ENCODE peak calls at places on chromosome 14, in six cellular contexts. S is SK-N-SH, R is A549, B is Panc1, V is HCT116, M is K562. A is an unnamed sample.

GRCh38 chr14:22131749-22132476 is 457.1 kb downstream of the DAD1 start:
- DNase-seq in R (peak), M (peak), V (no peak), B (no peak), S (no peak), A (no peak)

GRCh38 chr14:68938515-68939423 is 40.3 kb downstream of the ACTN1 start:
- DNase-seq in S (peak), V (no peak), M (no peak), R (peak), B (no peak), A (no peak)

GRCh38 chr14:80491131-80491530 is 279.8 kb upstream of the DIO2 start:
- DNase-seq in R (no peak), M (no peak), V (no peak), B (no peak), S (no peak), A (no peak)

GRCh38 chr14:103546651-103547454 is 15.6 kb downstream of the BAG5 start:
- DNase-seq in B (no peak), V (peak), R (peak), S (peak), M (peak), A (peak)

GRCh38 chr14:80586116-80586515 is 355.4 kb downstream of the CEP128 start:
- DNase-seq in S (no peak), M (no peak), V (no peak), R (no peak), B (no peak), A (no peak)

GRCh38 chr14:65002586-65003210 is 16.0 kb downstream of the FNTB start:
- DNase-seq in R (no peak), V (no peak), B (no peak), M (no peak), S (no peak), A (no peak)

GRCh38 chr14:103384450-103385152 is 614 bp upstream of the MARK3 start:
- DNase-seq in R (no peak), B (no peak), V (no peak), S (no peak), M (no peak), A (no peak)

GRCh38 chr14:32724864-32725550 is 213.7 kb upstream of the NPAS3 start:
- DNase-seq in V (no peak), B (no peak), M (no peak), R (no peak), S (no peak), A (no peak)

GRCh38 chr14:75452900-75453816 is 25.3 kb downstream of the JDP2 start:
- DNase-seq in V (no peak), S (peak), B (no peak), R (peak), M (no peak), A (no peak)

GRCh38 chr14:32300146-32300545 is 29.0 kb upstream of the AKAP6 start:
- DNase-seq in B (no peak), V (no peak), R (no peak), S (no peak), M (no peak), A (no peak)

GRCh38 chr14:60756847-60757246 is 22.3 kb downstream of the MNAT1 start:
- DNase-seq in V (no peak), B (no peak), S (no peak), M (no peak), R (no peak), A (no peak)

GRCh38 chr14:58964598-58964928 is 223.9 kb upstream of the DAAM1 start:
- DNase-seq in B (no peak), V (no peak), M (no peak), S (no peak), R (no peak), A (no peak)

GRCh38 chr14:53035796-53036195 is 84.9 kb upstream of the FERMT2 start:
- DNase-seq in V (no peak), B (no peak), S (no peak), M (no peak), R (no peak), A (no peak)

GRCh38 chr14:60777856-60778578 is 43.5 kb downstream of the MNAT1 start:
- DNase-seq in S (no peak), R (peak), V (no peak), B (no peak), M (no peak), A (no peak)

GRCh38 chr14:91727121-91727520 is 4.8 kb downstream of the CATSPERB start:
- DNase-seq in V (no peak), S (no peak), B (no peak), M (no peak), R (no peak), A (no peak)

GRCh38 chr14:47917344-47917954 is 242.0 kb upstream of the MDGA2 start:
- DNase-seq in V (peak), B (no peak), M (no peak), R (peak), S (no peak), A (peak)

GRCh38 chr14:104799239-104799599 is 1.7 kb upstream of the ZBTB42 start:
- DNase-seq in B (no peak), R (no peak), V (no peak), S (no peak), M (no peak), A (no peak)

GRCh38 chr14:102164964-102165363 is 25.3 kb downstream of the WDR20 start:
- DNase-seq in V (no peak), B (no peak), S (no peak), M (peak), R (no peak), A (no peak)

DNA sequence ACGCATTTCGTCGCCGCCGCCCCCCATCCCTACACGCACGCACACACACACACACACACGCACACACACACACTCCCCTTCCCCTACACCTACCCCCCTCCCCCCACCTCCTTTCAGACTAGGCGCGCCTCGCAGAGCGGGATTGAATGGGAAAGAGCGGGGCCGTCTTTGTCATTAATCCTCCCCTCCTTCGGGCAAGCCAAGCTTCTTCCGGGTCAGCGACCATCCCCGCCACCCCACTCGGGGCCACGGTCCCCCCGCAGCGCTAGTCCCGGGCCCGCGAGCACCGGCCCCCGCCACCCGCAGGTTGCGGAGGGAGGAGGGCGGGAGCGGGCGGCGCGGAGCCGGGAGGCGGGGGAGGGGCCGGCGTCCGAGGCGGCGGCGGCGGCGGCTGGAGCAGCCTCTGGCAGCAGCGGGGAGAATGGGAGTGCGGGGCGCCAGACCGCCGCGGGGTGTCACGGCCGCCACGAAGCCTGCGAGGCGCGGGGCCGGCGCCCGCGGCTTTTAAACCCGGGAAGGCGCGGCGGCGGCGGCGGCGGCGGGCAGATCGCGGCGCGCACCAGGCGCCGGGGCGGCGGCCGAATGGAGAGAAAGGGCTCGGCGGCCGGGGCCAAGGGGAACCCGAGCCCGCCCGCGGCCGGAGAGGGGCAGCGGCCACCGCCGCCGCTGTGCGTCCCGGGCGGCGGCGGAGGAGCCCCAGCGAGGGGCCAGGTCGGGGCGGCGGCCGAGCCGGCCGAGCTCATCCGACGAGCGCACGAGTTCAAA is at the start of gene TTC9:
- DNase-seq in R (no peak), S (peak), V (no peak), B (no peak), M (peak), A (no peak)
- TF ChIP-seq REST in R (no peak), S (no peak), V (no peak), B (no peak), M (no peak), A (no peak)

GRCh38 chr14:34766060-34766459 is 51.7 kb upstream of the CFL2 start:
- DNase-seq in V (no peak), B (no peak), S (no peak), R (peak), M (no peak), A (no peak)

GRCh38 chr14:34770901-34771300 is 56.5 kb upstream of the CFL2 start:
- DNase-seq in M (no peak), S (no peak), R (no peak), B (no peak), V (no peak), A (no peak)

DNA sequence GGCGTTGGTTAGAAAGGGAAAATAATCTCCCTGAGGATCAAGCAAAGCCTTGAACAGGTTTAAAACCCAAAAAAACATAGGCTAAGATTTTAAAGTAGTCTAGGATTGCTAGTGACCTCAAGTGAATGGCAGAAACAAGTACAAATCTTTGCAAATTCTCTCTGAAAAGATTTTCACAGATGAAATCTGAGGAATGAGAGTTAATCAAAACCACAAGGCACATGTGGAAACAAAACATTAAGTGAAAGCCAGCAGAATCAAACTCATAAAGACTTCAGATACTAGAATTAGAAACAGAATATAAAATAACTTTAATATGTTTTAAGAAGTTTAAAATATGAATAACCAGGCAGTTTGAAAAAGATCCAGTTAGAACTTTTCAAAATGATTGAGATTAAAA is 52.2 kb upstream of the CFL2 start:
- DNase-seq in R (no peak), B (no peak), V (no peak), S (no peak), M (no peak), A (no peak)
- TF ChIP-seq REST in R (no peak), B (no peak), V (no peak), S (no peak), M (no peak), A (no peak)

DNA sequence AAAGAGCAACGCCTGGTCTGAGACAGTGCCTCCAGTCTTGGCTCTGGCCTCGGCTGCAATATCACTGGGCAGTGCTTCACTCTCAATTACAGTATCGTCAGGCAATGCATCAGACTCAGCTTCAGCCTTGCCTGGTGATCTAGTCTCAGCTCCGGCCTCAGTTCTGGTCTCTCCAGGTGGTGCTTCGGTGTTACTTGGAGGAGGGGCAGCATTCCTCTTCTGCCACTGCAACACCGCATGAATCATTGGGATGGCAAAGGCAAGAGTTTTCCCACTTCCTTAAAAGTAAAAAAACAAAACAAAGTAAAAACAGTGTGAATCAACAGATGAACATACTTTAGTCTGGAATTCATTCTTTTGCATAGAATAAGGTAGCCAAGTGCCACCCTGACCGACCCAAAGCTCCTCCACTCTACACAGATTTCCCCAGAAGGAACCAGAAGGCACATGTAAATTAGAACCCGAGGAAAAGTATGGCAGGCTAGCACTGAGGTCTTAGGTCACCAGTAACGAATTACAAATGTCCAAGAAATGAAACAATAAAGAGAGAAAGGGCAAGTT is 18.6 kb downstream of the DDX24 start:
- DNase-seq in B (no peak), S (no peak), R (no peak), M (no peak), V (no peak), A (no peak)
- TF ChIP-seq REST in B (no peak), S (no peak), R (no peak), M (no peak), V (no peak), A (no peak)

DNA sequence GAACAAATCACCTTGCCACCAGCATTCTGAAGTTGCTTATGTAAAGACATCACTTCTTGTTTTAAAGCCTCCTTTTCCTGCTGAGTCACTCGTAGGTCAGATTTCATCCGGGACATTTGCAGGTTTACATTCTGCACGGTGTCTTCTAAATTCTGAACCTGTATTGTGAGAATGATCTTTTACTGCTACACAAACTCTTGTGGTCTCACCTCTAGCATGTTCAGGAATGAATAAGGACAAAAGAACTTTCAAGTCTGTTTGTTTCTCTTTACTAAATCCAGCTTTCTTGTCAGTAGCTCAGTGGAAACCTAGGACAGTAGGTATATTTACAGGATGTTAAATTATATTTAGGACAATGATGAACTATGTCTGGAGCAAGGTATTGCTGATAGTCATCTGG is 73.5 kb upstream of the SAV1 start:
- DNase-seq in V (peak), R (peak), M (no peak), S (no peak), B (no peak), A (no peak)
- TF ChIP-seq REST in V (no peak), R (no peak), M (no peak), S (no peak), B (no peak), A (no peak)

GRCh38 chr14:99524804-99525698 is 43.8 kb downstream of the CCNK start:
- DNase-seq in R (peak), S (peak), V (no peak), B (no peak), M (no peak), A (no peak)
- TF ChIP-seq REST in R (no peak), S (no peak), V (no peak), B (no peak), M (no peak), A (no peak)

GRCh38 chr14:50064993-50065392 is 51.4 kb downstream of the VCPKMT start:
- DNase-seq in B (no peak), V (no peak), M (no peak), S (no peak), R (no peak), A (peak)
- TF ChIP-seq REST in B (no peak), V (no peak), M (no peak), S (no peak), R (no peak), A (no peak)